ENCODE peak calls at places on chromosomes 3 and 15, in five cellular contexts. A is cardiac muscle cell, W is osteoblast, J is suprapubic skin, Q is upper lobe of right lung. H is an unnamed sample. For H3K4me1, the result is how much of the 10 kb centered on the place peaks cover.

GRCh38 chr3:120855665-120856437 is 52.2 kb upstream of the STXBP5L start:
- DNase-seq in A (peak), J (no peak), Q (no peak), W (peak), H (peak)

GRCh38 chr3:157789162-157789561 is 285.9 kb upstream of the VEPH1 start:
- DNase-seq in A (no peak), J (no peak), W (no peak), Q (no peak), H (no peak)

GRCh38 chr3:119912220-119912619 is 130.3 kb downstream of the NR1I2 start:
- DNase-seq in A (no peak), W (no peak), J (no peak), Q (no peak), H (no peak)

GRCh38 chr3:57694146-57694545 is 1.3 kb upstream of the DENND6A start:
- DNase-seq in Q (no peak), W (no peak), A (no peak), J (no peak), H (no peak)

GRCh38 chr3:140403559-140403958 is 274.3 kb upstream of the TRIM42 start:
- DNase-seq in W (no peak), Q (peak), J (no peak), A (no peak), H (no peak)

GRCh38 chr3:24526640-24527237 is 32.1 kb upstream of the THRB start:
- DNase-seq in W (no peak), A (no peak), J (no peak), Q (no peak), H (no peak)

GRCh38 chr3:81326245-81326644 is 435.2 kb downstream of the GBE1 start:
- DNase-seq in W (no peak), Q (no peak), A (no peak), J (no peak), H (no peak)

GRCh38 chr3:187077085-187077484 is 62.2 kb downstream of the RPL39L start:
- DNase-seq in W (no peak), Q (no peak), J (no peak), A (no peak), H (no peak)

GRCh38 chr3:87855626-87856025 is 203.2 kb downstream of the CGGBP1 start:
- DNase-seq in J (no peak), W (no peak), A (peak), Q (no peak), H (no peak)

GRCh38 chr3:193883551-193883950 is 252.4 kb upstream of the HES1 start:
- DNase-seq in J (no peak), A (peak), W (no peak), Q (no peak), H (no peak)

GRCh38 chr15:60228096-60228495 is 169.7 kb downstream of the ANXA2 start:
- DNase-seq in Q (no peak), A (peak), W (no peak), J (no peak), H (no peak)

GRCh38 chr3:60294181-60294580 is 957.1 kb downstream of the FHIT start:
- DNase-seq in A (peak), J (no peak), Q (no peak), W (no peak), H (no peak)

GRCh38 chr15:83470895-83471294 is 23.8 kb downstream of the SH3GL3 start:
- DNase-seq in A (no peak), W (no peak), J (no peak), Q (no peak), H (no peak)
- H3K4me1 ChIP-seq in A (under half), W (under half), J (under half), Q (under half), H (under half)

GRCh38 chr15:70084461-70084860 is 13.3 kb downstream of the TLE3 start:
- DNase-seq in A (no peak), W (no peak), Q (no peak), J (no peak), H (no peak)

GRCh38 chr15:70088887-70089691 is 8.6 kb downstream of the TLE3 start:
- DNase-seq in A (peak), J (no peak), W (no peak), Q (no peak), H (peak)

GRCh38 chr15:70087708-70088352 is 9.9 kb downstream of the TLE3 start:
- DNase-seq in Q (no peak), J (no peak), W (no peak), A (no peak), H (no peak)

GRCh38 chr15:70088427-70088826 is 9.3 kb downstream of the TLE3 start:
- DNase-seq in Q (no peak), A (no peak), W (peak), J (no peak), H (no peak)

DNA sequence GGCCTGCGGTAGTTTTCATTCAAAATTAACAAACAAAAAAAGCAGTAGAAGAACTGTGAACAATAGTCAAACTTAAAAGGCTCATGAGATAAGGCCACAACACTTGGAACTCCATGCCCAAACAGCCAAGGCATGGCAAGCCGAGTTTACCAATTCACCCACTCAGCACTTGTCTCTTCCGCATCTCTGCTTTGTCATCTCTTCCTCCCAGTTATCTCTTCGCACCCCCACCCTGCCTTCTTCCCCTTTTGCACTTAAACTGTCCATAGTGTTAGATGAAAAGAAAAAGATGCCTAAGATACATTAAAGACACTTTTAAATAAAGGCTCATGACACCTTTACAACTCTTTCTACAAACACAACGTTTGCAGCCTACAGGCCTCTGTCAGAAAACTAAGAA is 11.1 kb downstream of the TLE3 start:
- DNase-seq in W (no peak), A (no peak), J (no peak), Q (no peak), H (peak)
- H3K4me1 ChIP-seq in W (under half), A (under half), J (under half), Q (under half), H (under half)

GRCh38 chr3:63976862-63977180 is 46.5 kb downstream of the PSMD6 start:
- DNase-seq in J (no peak), Q (no peak), A (no peak), W (no peak), H (no peak)

GRCh38 chr3:63979093-63979492 is 44.2 kb downstream of the PSMD6 start:
- DNase-seq in W (no peak), Q (no peak), J (no peak), A (peak), H (no peak)

GRCh38 chr3:63980019-63980418 is 43.3 kb downstream of the PSMD6 start:
- DNase-seq in W (no peak), Q (no peak), J (no peak), A (no peak), H (no peak)

GRCh38 chr3:63976166-63976861 is 47.0 kb downstream of the PSMD6 start:
- DNase-seq in J (no peak), Q (no peak), W (peak), A (peak), H (no peak)

GRCh38 chr3:63977893-63978292 is 45.4 kb downstream of the PSMD6 start:
- DNase-seq in W (no peak), J (no peak), Q (no peak), A (peak), H (no peak)
- H3K4me1 ChIP-seq in W (under half), J (half or more), Q (half or more), A (under half), H (under half)

GRCh38 chr3:112633757-112634156 is 7.2 kb downstream of the CCDC80 start:
- DNase-seq in A (peak), J (no peak), W (no peak), Q (no peak), H (no peak)

GRCh38 chr3:112629425-112629824 is 11.5 kb downstream of the CCDC80 start:
- DNase-seq in Q (no peak), W (no peak), J (no peak), A (peak), H (peak)

GRCh38 chr3:112632596-112632995 is 8.3 kb downstream of the CCDC80 start:
- DNase-seq in Q (no peak), J (no peak), A (no peak), W (no peak), H (no peak)

GRCh38 chr3:112633191-112633590 is 7.8 kb downstream of the CCDC80 start:
- DNase-seq in Q (no peak), J (no peak), W (no peak), A (no peak), H (no peak)

GRCh38 chr3:112631257-112631656 is 9.7 kb downstream of the CCDC80 start:
- DNase-seq in J (no peak), A (no peak), W (no peak), Q (no peak), H (no peak)
- H3K4me1 ChIP-seq in J (under half), A (under half), W (half or more), Q (under half), H (under half)

DNA sequence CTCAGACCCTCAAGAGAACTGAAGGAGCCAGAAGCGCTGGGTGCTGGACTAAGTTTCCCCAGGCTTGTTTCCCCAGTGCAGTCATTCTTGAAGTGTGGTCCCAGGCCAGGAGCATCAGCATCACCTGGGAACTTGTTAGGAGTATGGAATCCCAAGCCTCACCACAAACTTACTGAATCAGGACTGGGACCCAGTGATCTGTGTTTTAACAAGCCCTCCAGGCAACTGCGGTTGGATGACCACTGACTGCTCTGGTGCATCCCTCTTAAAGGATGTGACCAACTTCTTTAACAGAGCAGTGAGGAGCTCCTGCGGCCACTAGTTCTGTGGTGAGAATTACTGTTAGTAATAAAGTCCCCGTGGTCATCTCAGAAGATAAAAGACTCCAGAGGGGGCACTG is 62.4 kb upstream of the DAZL start:
- DNase-seq in A (no peak), W (no peak), Q (no peak), J (no peak), H (no peak)
- H3K4me1 ChIP-seq in A (under half), W (under half), Q (under half), J (under half), H (under half)

GRCh38 chr15:91860498-91860897 is 7.0 kb downstream of the SLCO3A1 start:
- DNase-seq in J (no peak), Q (no peak), A (no peak), W (peak), H (no peak)
- H3K4me1 ChIP-seq in J (under half), Q (half or more), A (half or more), W (under half), H (under half)

GRCh38 chr15:65787260-65787659 is 4.8 kb downstream of the DENND4A start:
- DNase-seq in J (no peak), Q (no peak), A (no peak), W (no peak), H (no peak)

GRCh38 chr15:65789105-65789504 is 3.0 kb downstream of the DENND4A start:
- DNase-seq in J (no peak), Q (no peak), A (no peak), W (no peak), H (no peak)

GRCh38 chr15:65783872-65784271 is 8.2 kb downstream of the DENND4A start:
- DNase-seq in Q (no peak), W (no peak), J (no peak), A (no peak), H (no peak)

GRCh38 chr15:65782096-65782495 is 10.0 kb downstream of the DENND4A start:
- DNase-seq in W (no peak), Q (no peak), A (no peak), J (no peak), H (no peak)

GRCh38 chr15:65785151-65785550 is 6.9 kb downstream of the DENND4A start:
- DNase-seq in A (no peak), W (no peak), J (no peak), Q (no peak), H (no peak)
- H3K4me1 ChIP-seq in A (under half), W (under half), J (under half), Q (under half), H (under half)

DNA sequence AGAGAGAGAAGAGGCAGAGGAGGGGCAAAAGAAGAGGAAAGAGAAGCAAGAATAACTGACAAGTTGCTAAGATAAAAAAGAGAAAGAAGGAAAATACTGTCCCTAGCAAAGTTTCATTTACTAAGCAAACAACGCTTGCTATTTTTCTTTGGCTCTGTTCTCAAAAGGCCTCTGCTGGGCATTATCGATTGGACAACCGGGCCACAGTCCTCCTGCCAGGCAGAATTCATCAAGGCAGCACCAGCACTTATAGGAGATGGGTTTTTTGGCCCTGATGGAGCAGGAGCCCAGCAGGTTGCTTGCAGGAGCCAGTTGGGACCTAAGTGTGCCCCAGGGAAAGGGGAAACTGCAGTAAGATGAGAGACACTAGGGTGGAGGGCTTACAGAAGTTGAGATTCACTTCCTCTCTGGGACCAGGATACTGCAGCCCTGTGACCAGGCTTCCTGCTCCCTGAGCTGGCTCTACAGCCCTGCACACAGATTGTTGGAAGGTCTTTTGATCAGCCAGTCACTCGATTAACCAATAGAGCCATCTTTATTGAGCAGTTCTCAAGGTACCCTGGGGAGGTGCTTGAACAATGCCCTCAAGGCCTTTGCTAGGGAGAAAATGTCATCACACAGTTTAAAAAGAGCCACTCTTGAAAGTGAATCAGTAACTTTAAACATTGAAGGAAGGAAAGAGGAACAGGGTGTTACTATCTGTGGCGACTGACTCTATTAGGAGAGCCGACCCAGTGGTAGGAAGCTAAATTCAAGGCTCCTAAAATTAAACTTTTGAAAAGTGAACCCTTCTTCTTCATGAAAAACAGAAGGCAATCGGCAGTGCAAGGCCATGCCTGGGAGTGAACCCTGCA is 28.8 kb upstream of the GLCE start:
- DNase-seq in Q (no peak), W (no peak), J (no peak), A (no peak), H (no peak)
- H3K4me1 ChIP-seq in Q (under half), W (under half), J (under half), A (under half), H (under half)

DNA sequence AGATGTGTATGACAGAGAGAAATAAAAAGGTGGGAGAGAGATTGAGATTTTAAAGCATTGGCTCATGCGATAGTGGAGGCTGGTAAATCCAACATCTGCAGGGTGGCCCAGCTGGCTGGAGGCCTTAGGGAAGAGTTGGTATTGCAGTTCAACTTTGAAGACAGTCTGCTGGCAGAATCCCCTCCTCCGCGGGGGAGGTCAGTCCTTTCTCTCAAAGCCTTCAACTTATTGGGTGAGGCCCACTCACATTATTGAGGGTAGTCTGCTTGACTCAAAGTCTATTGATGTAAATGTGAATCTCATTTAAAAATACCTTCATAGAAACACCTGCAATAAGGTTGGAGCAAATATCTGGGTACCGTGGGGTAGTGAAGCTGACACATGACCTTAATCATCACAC is 31.8 kb upstream of the PROK2 start:
- DNase-seq in J (no peak), Q (no peak), W (no peak), A (no peak), H (no peak)
- H3K4me1 ChIP-seq in J (under half), Q (under half), W (under half), A (under half), H (under half)

GRCh38 chr15:73912030-73912596 is 14.1 kb upstream of the LOXL1 start:
- DNase-seq in W (no peak), Q (no peak), J (no peak), A (no peak), H (no peak)
- H3K4me1 ChIP-seq in W (under half), Q (under half), J (under half), A (under half), H (under half)

H was measured in testis.